ENCODE peak calls at places on chromosomes 13 and 19, in eight cellular contexts. One of them, this sample, is unnamed.

GRCh38 chr13:92413452-92413851 is 813.2 kb upstream of the GPC6 start:
- ATAC-seq in HepG2: no peak
- ATAC-seq in lower lobe of right lung: no peak
- ATAC-seq in A549: no peak
- ATAC-seq in right lobe of liver: no peak
- ATAC-seq in heart left ventricle: no peak
- ATAC-seq in pancreas: no peak
- ATAC-seq in GM12878: no peak
- ATAC-seq in this sample: no peak

GRCh38 chr13:27151798-27152599 is 19.6 kb downstream of the USP12 start:
- ATAC-seq in HepG2: peak; percentile 59
- ATAC-seq in lower lobe of right lung: no peak
- ATAC-seq in A549: no peak
- ATAC-seq in right lobe of liver: peak; percentile 48
- ATAC-seq in heart left ventricle: no peak
- ATAC-seq in pancreas: no peak
- ATAC-seq in GM12878: peak; percentile 63
- ATAC-seq in this sample: no peak

GRCh38 chr13:99884913-99885312 is 86.7 kb downstream of the ZIC5 start:
- ATAC-seq in HepG2: peak; percentile 92
- ATAC-seq in lower lobe of right lung: no peak
- ATAC-seq in A549: no peak
- ATAC-seq in right lobe of liver: peak; percentile 97
- ATAC-seq in heart left ventricle: no peak
- ATAC-seq in pancreas: no peak
- ATAC-seq in GM12878: no peak
- ATAC-seq in this sample: no peak

GRCh38 chr19:10848208-10848843 is at the start of gene C19orf38:
- ATAC-seq in HepG2: no peak
- ATAC-seq in lower lobe of right lung: peak; percentile 44
- ATAC-seq in A549: no peak
- ATAC-seq in right lobe of liver: peak; percentile 66
- ATAC-seq in heart left ventricle: no peak
- ATAC-seq in pancreas: peak; percentile 49
- ATAC-seq in GM12878: peak; percentile 87
- ATAC-seq in this sample: no peak

GRCh38 chr19:6022570-6023049 is 44.7 kb upstream of the RANBP3 start:
- ATAC-seq in HepG2: peak; percentile 18
- ATAC-seq in lower lobe of right lung: peak; percentile 8
- ATAC-seq in A549: peak; percentile 40
- ATAC-seq in right lobe of liver: no peak
- ATAC-seq in heart left ventricle: no peak
- ATAC-seq in pancreas: no peak
- ATAC-seq in GM12878: peak; percentile 37
- ATAC-seq in this sample: peak; percentile 16

GRCh38 chr19:2952953-2953481 is 8.2 kb upstream of the ZNF77 start:
- ATAC-seq in HepG2: peak; percentile 36
- ATAC-seq in lower lobe of right lung: peak; percentile 43
- ATAC-seq in A549: no peak
- ATAC-seq in right lobe of liver: peak; percentile 6
- ATAC-seq in heart left ventricle: no peak
- ATAC-seq in pancreas: peak; percentile 39
- ATAC-seq in GM12878: no peak
- ATAC-seq in this sample: no peak

GRCh38 chr13:28056970-28057712 is 43.2 kb downstream of the FLT3 start:
- ATAC-seq in HepG2: no peak
- ATAC-seq in lower lobe of right lung: no peak
- ATAC-seq in A549: no peak
- ATAC-seq in right lobe of liver: no peak
- ATAC-seq in heart left ventricle: no peak
- ATAC-seq in pancreas: no peak
- ATAC-seq in GM12878: peak; percentile 88
- ATAC-seq in this sample: no peak

GRCh38 chr19:17872251-17873001 is 681 bp downstream of the SLC5A5 start:
- ATAC-seq in HepG2: no peak
- ATAC-seq in lower lobe of right lung: peak; percentile 14
- ATAC-seq in A549: no peak
- ATAC-seq in right lobe of liver: peak; percentile 7
- ATAC-seq in heart left ventricle: no peak
- ATAC-seq in pancreas: peak; percentile 5
- ATAC-seq in GM12878: no peak
- ATAC-seq in this sample: no peak

GRCh38 chr13:93775507-93776108 is 549.0 kb downstream of the GPC6 start:
- ATAC-seq in HepG2: peak; percentile 48
- ATAC-seq in lower lobe of right lung: no peak
- ATAC-seq in A549: no peak
- ATAC-seq in right lobe of liver: no peak
- ATAC-seq in heart left ventricle: no peak
- ATAC-seq in pancreas: peak; percentile 72
- ATAC-seq in GM12878: no peak
- ATAC-seq in this sample: no peak

GRCh38 chr19:49249933-49250332 is 75.1 kb downstream of the SLC6A16 start:
- ATAC-seq in HepG2: no peak
- ATAC-seq in lower lobe of right lung: no peak
- ATAC-seq in A549: no peak
- ATAC-seq in right lobe of liver: no peak
- ATAC-seq in heart left ventricle: no peak
- ATAC-seq in pancreas: no peak
- ATAC-seq in GM12878: no peak
- ATAC-seq in this sample: no peak

GRCh38 chr13:49253310-49253709 is 5.6 kb downstream of the CDADC1 start:
- ATAC-seq in HepG2: no peak
- ATAC-seq in lower lobe of right lung: no peak
- ATAC-seq in A549: no peak
- ATAC-seq in right lobe of liver: no peak
- ATAC-seq in heart left ventricle: no peak
- ATAC-seq in pancreas: no peak
- ATAC-seq in GM12878: peak; percentile 43
- ATAC-seq in this sample: no peak

GRCh38 chr19:46480409-46480808 is 9.0 kb upstream of the PNMA8A start:
- ATAC-seq in HepG2: no peak
- ATAC-seq in lower lobe of right lung: peak; percentile 21
- ATAC-seq in A549: no peak
- ATAC-seq in right lobe of liver: no peak
- ATAC-seq in heart left ventricle: peak; percentile 65
- ATAC-seq in pancreas: no peak
- ATAC-seq in GM12878: no peak
- ATAC-seq in this sample: peak; percentile 82

GRCh38 chr13:110965038-110965754 is 50.3 kb upstream of the ANKRD10 start:
- ATAC-seq in HepG2: peak; percentile 55
- ATAC-seq in lower lobe of right lung: no peak
- ATAC-seq in A549: peak; percentile 99
- ATAC-seq in right lobe of liver: no peak
- ATAC-seq in heart left ventricle: no peak
- ATAC-seq in pancreas: peak; percentile 91
- ATAC-seq in GM12878: peak; percentile 96
- ATAC-seq in this sample: no peak

GRCh38 chr13:91359071-91359470 is 11.6 kb downstream of the MIR17HG start:
- ATAC-seq in HepG2: no peak
- ATAC-seq in lower lobe of right lung: no peak
- ATAC-seq in A549: peak; percentile 22
- ATAC-seq in right lobe of liver: no peak
- ATAC-seq in heart left ventricle: no peak
- ATAC-seq in pancreas: no peak
- ATAC-seq in GM12878: peak; percentile 8
- ATAC-seq in this sample: no peak

GRCh38 chr13:60062502-60062901 is 101.2 kb downstream of the DIAPH3 start:
- ATAC-seq in HepG2: no peak
- ATAC-seq in lower lobe of right lung: no peak
- ATAC-seq in A549: no peak
- ATAC-seq in right lobe of liver: no peak
- ATAC-seq in heart left ventricle: no peak
- ATAC-seq in pancreas: no peak
- ATAC-seq in GM12878: no peak
- ATAC-seq in this sample: no peak

GRCh38 chr19:4390017-4390861 is 10.1 kb downstream of the SH3GL1 start:
- ATAC-seq in HepG2: peak; percentile 3
- ATAC-seq in lower lobe of right lung: peak; percentile 18
- ATAC-seq in A549: no peak
- ATAC-seq in right lobe of liver: peak; percentile 54
- ATAC-seq in heart left ventricle: peak; percentile 49
- ATAC-seq in pancreas: peak; percentile 48
- ATAC-seq in GM12878: no peak
- ATAC-seq in this sample: peak; percentile 50

GRCh38 chr13:102597029-102598015 is 536 bp downstream of the TPP2 start:
- ATAC-seq in HepG2: peak; percentile 42
- ATAC-seq in lower lobe of right lung: peak; percentile 24
- ATAC-seq in A549: peak; percentile 18
- ATAC-seq in right lobe of liver: peak; percentile 20
- ATAC-seq in heart left ventricle: no peak
- ATAC-seq in pancreas: peak; percentile 1
- ATAC-seq in GM12878: peak; percentile 15
- ATAC-seq in this sample: peak; percentile 1

GRCh38 chr13:95356916-95357315 is 55.7 kb upstream of the ABCC4 start:
- ATAC-seq in HepG2: no peak
- ATAC-seq in lower lobe of right lung: no peak
- ATAC-seq in A549: no peak
- ATAC-seq in right lobe of liver: no peak
- ATAC-seq in heart left ventricle: no peak
- ATAC-seq in pancreas: no peak
- ATAC-seq in GM12878: no peak
- ATAC-seq in this sample: no peak

GRCh38 chr19:45151821-45152503 is 8.8 kb downstream of the NKPD1 start:
- ATAC-seq in HepG2: no peak
- ATAC-seq in lower lobe of right lung: no peak
- ATAC-seq in A549: no peak
- ATAC-seq in right lobe of liver: no peak
- ATAC-seq in heart left ventricle: no peak
- ATAC-seq in pancreas: no peak
- ATAC-seq in GM12878: no peak
- ATAC-seq in this sample: no peak
- H3K4me3 ChIP-seq in HepG2: no peak overlapping the region
- H3K4me3 ChIP-seq in lower lobe of right lung: peak overlapping the region; percentile 41
- H3K4me3 ChIP-seq in A549: no peak overlapping the region
- H3K4me3 ChIP-seq in right lobe of liver: no peak overlapping the region
- H3K4me3 ChIP-seq in heart left ventricle: peak overlapping the region; percentile 24
- H3K4me3 ChIP-seq in pancreas: no peak overlapping the region
- H3K4me3 ChIP-seq in GM12878: no peak overlapping the region
- H3K4me3 ChIP-seq in this sample: no peak overlapping the region

DNA sequence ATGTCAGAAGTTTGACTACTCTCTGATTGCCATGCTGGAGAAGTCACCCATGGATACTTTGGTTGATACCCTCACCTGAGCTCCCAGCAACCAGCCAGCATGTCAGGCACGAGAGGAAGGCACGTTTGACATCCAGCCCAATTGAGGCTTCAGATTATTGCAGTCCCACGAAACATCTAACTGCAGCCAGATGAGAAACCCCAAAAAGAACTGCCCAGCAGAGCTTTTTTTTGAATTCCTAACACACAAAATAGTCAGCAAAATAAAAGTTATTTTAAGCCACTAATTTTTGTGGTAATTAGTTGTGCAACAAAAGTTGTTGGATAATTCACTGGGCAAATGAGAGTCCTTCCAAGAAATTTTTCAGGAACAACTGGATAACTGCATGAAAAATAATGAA is 259.0 kb downstream of the LMO7 start:
- ATAC-seq in HepG2: no peak
- ATAC-seq in lower lobe of right lung: no peak
- ATAC-seq in A549: no peak
- ATAC-seq in right lobe of liver: no peak
- ATAC-seq in heart left ventricle: no peak
- ATAC-seq in pancreas: no peak
- ATAC-seq in GM12878: no peak
- ATAC-seq in this sample: no peak
- H3K4me3 ChIP-seq in HepG2: no peak overlapping the region
- H3K4me3 ChIP-seq in lower lobe of right lung: no peak overlapping the region
- H3K4me3 ChIP-seq in A549: no peak overlapping the region
- H3K4me3 ChIP-seq in right lobe of liver: no peak overlapping the region
- H3K4me3 ChIP-seq in heart left ventricle: no peak overlapping the region
- H3K4me3 ChIP-seq in pancreas: no peak overlapping the region
- H3K4me3 ChIP-seq in GM12878: no peak overlapping the region
- H3K4me3 ChIP-seq in this sample: no peak overlapping the region

DNA sequence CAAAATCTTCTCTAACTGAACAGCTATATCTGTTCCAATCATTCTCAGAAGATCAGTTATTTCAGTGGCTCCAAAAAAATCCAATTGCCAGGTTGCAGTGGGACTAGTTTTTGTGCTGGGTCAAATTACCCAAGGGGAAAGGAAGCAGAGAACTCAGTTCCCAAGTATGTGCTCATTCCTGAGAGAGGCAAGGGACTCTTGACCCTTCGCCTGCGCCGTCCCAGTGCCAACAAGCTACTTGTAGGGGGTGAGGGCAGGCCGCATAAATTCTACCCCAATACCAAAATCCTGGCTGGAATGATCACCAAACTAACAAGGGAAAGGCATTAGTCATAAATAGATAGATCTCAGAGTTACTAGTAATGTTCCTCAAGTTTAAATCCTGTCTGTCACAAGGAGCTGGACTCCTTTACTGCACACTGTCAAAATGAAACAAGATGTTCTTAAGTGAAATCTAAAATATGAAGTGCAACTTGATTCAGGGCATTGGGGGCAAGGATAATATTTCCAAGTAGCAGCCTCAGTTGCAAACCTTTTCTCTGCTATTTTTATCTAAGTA is 50.6 kb downstream of the XPO4 start:
- ATAC-seq in HepG2: no peak
- ATAC-seq in lower lobe of right lung: peak; percentile 80
- ATAC-seq in A549: no peak
- ATAC-seq in right lobe of liver: no peak
- ATAC-seq in heart left ventricle: no peak
- ATAC-seq in pancreas: no peak
- ATAC-seq in GM12878: no peak
- ATAC-seq in this sample: no peak
- H3K4me3 ChIP-seq in HepG2: no peak overlapping the region
- H3K4me3 ChIP-seq in lower lobe of right lung: no peak overlapping the region
- H3K4me3 ChIP-seq in A549: no peak overlapping the region
- H3K4me3 ChIP-seq in right lobe of liver: no peak overlapping the region
- H3K4me3 ChIP-seq in heart left ventricle: no peak overlapping the region
- H3K4me3 ChIP-seq in pancreas: no peak overlapping the region
- H3K4me3 ChIP-seq in GM12878: no peak overlapping the region
- H3K4me3 ChIP-seq in this sample: no peak overlapping the region

GRCh38 chr19:12864721-12865715 is 16.2 kb downstream of the DNASE2 start:
- ATAC-seq in HepG2: peak; percentile 85
- ATAC-seq in lower lobe of right lung: no peak
- ATAC-seq in A549: peak; percentile 34
- ATAC-seq in right lobe of liver: peak; percentile 76
- ATAC-seq in heart left ventricle: no peak
- ATAC-seq in pancreas: peak; percentile 60
- ATAC-seq in GM12878: no peak
- ATAC-seq in this sample: no peak

GRCh38 chr19:12868540-12869112 is 12.6 kb downstream of the DNASE2 start:
- ATAC-seq in HepG2: no peak
- ATAC-seq in lower lobe of right lung: no peak
- ATAC-seq in A549: peak; percentile 44
- ATAC-seq in right lobe of liver: no peak
- ATAC-seq in heart left ventricle: no peak
- ATAC-seq in pancreas: no peak
- ATAC-seq in GM12878: peak; percentile 49
- ATAC-seq in this sample: no peak

GRCh38 chr19:12865746-12866415 is 15.4 kb downstream of the DNASE2 start:
- ATAC-seq in HepG2: peak; percentile 20
- ATAC-seq in lower lobe of right lung: no peak
- ATAC-seq in A549: no peak
- ATAC-seq in right lobe of liver: no peak
- ATAC-seq in heart left ventricle: no peak
- ATAC-seq in pancreas: no peak
- ATAC-seq in GM12878: no peak
- ATAC-seq in this sample: no peak

GRCh38 chr19:12866416-12867119 is 14.7 kb downstream of the DNASE2 start:
- ATAC-seq in HepG2: no peak
- ATAC-seq in lower lobe of right lung: no peak
- ATAC-seq in A549: no peak
- ATAC-seq in right lobe of liver: no peak
- ATAC-seq in heart left ventricle: no peak
- ATAC-seq in pancreas: peak; percentile 29
- ATAC-seq in GM12878: no peak
- ATAC-seq in this sample: no peak

GRCh38 chr19:12867120-12868099 is 13.8 kb downstream of the DNASE2 start:
- ATAC-seq in HepG2: no peak
- ATAC-seq in lower lobe of right lung: peak; percentile 79
- ATAC-seq in A549: peak; percentile 75
- ATAC-seq in right lobe of liver: peak; percentile 42
- ATAC-seq in heart left ventricle: no peak
- ATAC-seq in pancreas: peak; percentile 84
- ATAC-seq in GM12878: peak; percentile 87
- ATAC-seq in this sample: peak; percentile 40
- H3K4me3 ChIP-seq in HepG2: no peak overlapping the region
- H3K4me3 ChIP-seq in lower lobe of right lung: peak overlapping the region; percentile 52
- H3K4me3 ChIP-seq in A549: peak overlapping the region; percentile 31
- H3K4me3 ChIP-seq in right lobe of liver: peak overlapping the region; percentile 19
- H3K4me3 ChIP-seq in heart left ventricle: peak overlapping the region; percentile 19
- H3K4me3 ChIP-seq in pancreas: peak overlapping the region; percentile 13
- H3K4me3 ChIP-seq in GM12878: peak overlapping the region; percentile 75
- H3K4me3 ChIP-seq in this sample: peak overlapping the region; percentile 4